ENCODE peak calls at places on chromosomes 13 and 19, in ten cellular contexts. One of them, this sample, is unnamed.

GRCh38 chr19:1873524-1874473 is 10.4 kb upstream of the KLF16 start:
- DNase-seq in NB4: no peak
- DNase-seq in DMS153: no peak
- DNase-seq in K562: no peak
- DNase-seq in stimulated activated CD4-positive, alpha-beta T cell treated with anti-CD3 and anti-CD28 coated beads, Interleukin-12 subunit alpha, Interleukin-12 subunit beta, amount 100 ng/mL, for 48 hours: no peak
- DNase-seq in retinal pigment epithelial cell: no peak
- DNase-seq in NCI-H2171: no peak
- DNase-seq in skeletal muscle cell: no peak
- DNase-seq in immature natural killer cell: no peak
- DNase-seq in heart left ventricle: peak; percentile 79
- DNase-seq in this sample: no peak

GRCh38 chr13:32585625-32586021 is 629 bp upstream of the PDS5B start:
- DNase-seq in NB4: peak; percentile 23
- DNase-seq in DMS153: no peak
- DNase-seq in K562: no peak
- DNase-seq in stimulated activated CD4-positive, alpha-beta T cell treated with anti-CD3 and anti-CD28 coated beads, Interleukin-12 subunit alpha, Interleukin-12 subunit beta, amount 100 ng/mL, for 48 hours: no peak
- DNase-seq in retinal pigment epithelial cell: no peak
- DNase-seq in NCI-H2171: no peak
- DNase-seq in skeletal muscle cell: no peak
- DNase-seq in immature natural killer cell: no peak
- DNase-seq in heart left ventricle: peak; percentile 18
- DNase-seq in this sample: no peak

GRCh38 chr19:55376381-55376933 is at the start of gene TMEM190:
- DNase-seq in NB4: no peak
- DNase-seq in DMS153: no peak
- DNase-seq in K562: peak; percentile 50
- DNase-seq in stimulated activated CD4-positive, alpha-beta T cell treated with anti-CD3 and anti-CD28 coated beads, Interleukin-12 subunit alpha, Interleukin-12 subunit beta, amount 100 ng/mL, for 48 hours: no peak
- DNase-seq in retinal pigment epithelial cell: no peak
- DNase-seq in NCI-H2171: no peak
- DNase-seq in skeletal muscle cell: no peak
- DNase-seq in immature natural killer cell: no peak
- DNase-seq in heart left ventricle: no peak
- DNase-seq in this sample: no peak

GRCh38 chr13:45473627-45474026 is 8.9 kb downstream of the COG3 start:
- DNase-seq in NB4: peak; percentile 29
- DNase-seq in DMS153: no peak
- DNase-seq in K562: peak; percentile 20
- DNase-seq in stimulated activated CD4-positive, alpha-beta T cell treated with anti-CD3 and anti-CD28 coated beads, Interleukin-12 subunit alpha, Interleukin-12 subunit beta, amount 100 ng/mL, for 48 hours: peak; percentile 8
- DNase-seq in retinal pigment epithelial cell: no peak
- DNase-seq in NCI-H2171: no peak
- DNase-seq in skeletal muscle cell: no peak
- DNase-seq in immature natural killer cell: no peak
- DNase-seq in heart left ventricle: no peak
- DNase-seq in this sample: no peak

GRCh38 chr13:43270043-43270830 is 246.9 kb downstream of the DNAJC15 start:
- DNase-seq in NB4: no peak
- DNase-seq in DMS153: no peak
- DNase-seq in K562: no peak
- DNase-seq in stimulated activated CD4-positive, alpha-beta T cell treated with anti-CD3 and anti-CD28 coated beads, Interleukin-12 subunit alpha, Interleukin-12 subunit beta, amount 100 ng/mL, for 48 hours: no peak
- DNase-seq in retinal pigment epithelial cell: no peak
- DNase-seq in NCI-H2171: no peak
- DNase-seq in skeletal muscle cell: no peak
- DNase-seq in immature natural killer cell: no peak
- DNase-seq in heart left ventricle: no peak
- DNase-seq in this sample: no peak

GRCh38 chr13:38415233-38415632 is 65.6 kb downstream of the UFM1 start:
- DNase-seq in NB4: peak; percentile 2
- DNase-seq in DMS153: no peak
- DNase-seq in K562: no peak
- DNase-seq in stimulated activated CD4-positive, alpha-beta T cell treated with anti-CD3 and anti-CD28 coated beads, Interleukin-12 subunit alpha, Interleukin-12 subunit beta, amount 100 ng/mL, for 48 hours: no peak
- DNase-seq in retinal pigment epithelial cell: peak; percentile 35
- DNase-seq in NCI-H2171: no peak
- DNase-seq in skeletal muscle cell: no peak
- DNase-seq in immature natural killer cell: no peak
- DNase-seq in heart left ventricle: peak; percentile 26
- DNase-seq in this sample: no peak

GRCh38 chr13:60312851-60313505 is 84.0 kb upstream of the TDRD3 start:
- DNase-seq in NB4: no peak
- DNase-seq in DMS153: no peak
- DNase-seq in K562: no peak
- DNase-seq in stimulated activated CD4-positive, alpha-beta T cell treated with anti-CD3 and anti-CD28 coated beads, Interleukin-12 subunit alpha, Interleukin-12 subunit beta, amount 100 ng/mL, for 48 hours: no peak
- DNase-seq in retinal pigment epithelial cell: no peak
- DNase-seq in NCI-H2171: no peak
- DNase-seq in skeletal muscle cell: no peak
- DNase-seq in immature natural killer cell: no peak
- DNase-seq in heart left ventricle: no peak
- DNase-seq in this sample: no peak

GRCh38 chr13:32261567-32261966 is 53.6 kb downstream of the ZAR1L start:
- DNase-seq in NB4: no peak
- DNase-seq in DMS153: peak; percentile 7
- DNase-seq in K562: peak; percentile 67
- DNase-seq in stimulated activated CD4-positive, alpha-beta T cell treated with anti-CD3 and anti-CD28 coated beads, Interleukin-12 subunit alpha, Interleukin-12 subunit beta, amount 100 ng/mL, for 48 hours: no peak
- DNase-seq in retinal pigment epithelial cell: peak; percentile 55
- DNase-seq in NCI-H2171: no peak
- DNase-seq in skeletal muscle cell: peak; percentile 79
- DNase-seq in immature natural killer cell: no peak
- DNase-seq in heart left ventricle: peak; percentile 88
- DNase-seq in this sample: peak; percentile 73

GRCh38 chr13:38921081-38921480 is 69.5 kb downstream of the STOML3 start:
- DNase-seq in NB4: no peak
- DNase-seq in DMS153: no peak
- DNase-seq in K562: no peak
- DNase-seq in stimulated activated CD4-positive, alpha-beta T cell treated with anti-CD3 and anti-CD28 coated beads, Interleukin-12 subunit alpha, Interleukin-12 subunit beta, amount 100 ng/mL, for 48 hours: no peak
- DNase-seq in retinal pigment epithelial cell: no peak
- DNase-seq in NCI-H2171: no peak
- DNase-seq in skeletal muscle cell: no peak
- DNase-seq in immature natural killer cell: no peak
- DNase-seq in heart left ventricle: no peak
- DNase-seq in this sample: no peak

GRCh38 chr13:57630661-57631606 is 610 bp upstream of the PCDH17 start:
- DNase-seq in NB4: no peak
- DNase-seq in DMS153: peak; percentile 69
- DNase-seq in K562: no peak
- DNase-seq in stimulated activated CD4-positive, alpha-beta T cell treated with anti-CD3 and anti-CD28 coated beads, Interleukin-12 subunit alpha, Interleukin-12 subunit beta, amount 100 ng/mL, for 48 hours: no peak
- DNase-seq in retinal pigment epithelial cell: no peak
- DNase-seq in NCI-H2171: no peak
- DNase-seq in skeletal muscle cell: no peak
- DNase-seq in immature natural killer cell: no peak
- DNase-seq in heart left ventricle: peak; percentile 20
- DNase-seq in this sample: peak; percentile 10

GRCh38 chr13:34594507-34594906 is 347.6 kb upstream of the NBEA start:
- DNase-seq in NB4: no peak
- DNase-seq in DMS153: no peak
- DNase-seq in K562: no peak
- DNase-seq in stimulated activated CD4-positive, alpha-beta T cell treated with anti-CD3 and anti-CD28 coated beads, Interleukin-12 subunit alpha, Interleukin-12 subunit beta, amount 100 ng/mL, for 48 hours: no peak
- DNase-seq in retinal pigment epithelial cell: no peak
- DNase-seq in NCI-H2171: no peak
- DNase-seq in skeletal muscle cell: no peak
- DNase-seq in immature natural killer cell: no peak
- DNase-seq in heart left ventricle: no peak
- DNase-seq in this sample: no peak

GRCh38 chr13:75153386-75153785 is 328.6 kb downstream of the TBC1D4 start:
- DNase-seq in NB4: no peak
- DNase-seq in DMS153: no peak
- DNase-seq in K562: no peak
- DNase-seq in stimulated activated CD4-positive, alpha-beta T cell treated with anti-CD3 and anti-CD28 coated beads, Interleukin-12 subunit alpha, Interleukin-12 subunit beta, amount 100 ng/mL, for 48 hours: no peak
- DNase-seq in retinal pigment epithelial cell: no peak
- DNase-seq in NCI-H2171: no peak
- DNase-seq in skeletal muscle cell: no peak
- DNase-seq in immature natural killer cell: no peak
- DNase-seq in heart left ventricle: no peak
- DNase-seq in this sample: no peak

GRCh38 chr13:85137516-85137915 is 661.7 kb downstream of the SLITRK6 start:
- DNase-seq in NB4: no peak
- DNase-seq in DMS153: no peak
- DNase-seq in K562: no peak
- DNase-seq in stimulated activated CD4-positive, alpha-beta T cell treated with anti-CD3 and anti-CD28 coated beads, Interleukin-12 subunit alpha, Interleukin-12 subunit beta, amount 100 ng/mL, for 48 hours: no peak
- DNase-seq in retinal pigment epithelial cell: no peak
- DNase-seq in NCI-H2171: no peak
- DNase-seq in skeletal muscle cell: no peak
- DNase-seq in immature natural killer cell: no peak
- DNase-seq in heart left ventricle: no peak
- DNase-seq in this sample: peak; percentile 15

GRCh38 chr19:54305141-54305540 is 7.8 kb downstream of the LILRA5 start:
- DNase-seq in NB4: no peak
- DNase-seq in DMS153: no peak
- DNase-seq in K562: no peak
- DNase-seq in stimulated activated CD4-positive, alpha-beta T cell treated with anti-CD3 and anti-CD28 coated beads, Interleukin-12 subunit alpha, Interleukin-12 subunit beta, amount 100 ng/mL, for 48 hours: no peak
- DNase-seq in retinal pigment epithelial cell: no peak
- DNase-seq in NCI-H2171: no peak
- DNase-seq in skeletal muscle cell: no peak
- DNase-seq in immature natural killer cell: no peak
- DNase-seq in heart left ventricle: no peak
- DNase-seq in this sample: no peak

GRCh38 chr19:53870485-53870844 is 2.8 kb downstream of the MYADM start:
- DNase-seq in NB4: peak; percentile 92
- DNase-seq in DMS153: no peak
- DNase-seq in K562: peak; percentile 46
- DNase-seq in stimulated activated CD4-positive, alpha-beta T cell treated with anti-CD3 and anti-CD28 coated beads, Interleukin-12 subunit alpha, Interleukin-12 subunit beta, amount 100 ng/mL, for 48 hours: no peak
- DNase-seq in retinal pigment epithelial cell: no peak
- DNase-seq in NCI-H2171: no peak
- DNase-seq in skeletal muscle cell: no peak
- DNase-seq in immature natural killer cell: no peak
- DNase-seq in heart left ventricle: no peak
- DNase-seq in this sample: no peak

GRCh38 chr13:77176350-77176749 is 149.4 kb upstream of the FBXL3 start:
- DNase-seq in NB4: no peak
- DNase-seq in DMS153: no peak
- DNase-seq in K562: no peak
- DNase-seq in stimulated activated CD4-positive, alpha-beta T cell treated with anti-CD3 and anti-CD28 coated beads, Interleukin-12 subunit alpha, Interleukin-12 subunit beta, amount 100 ng/mL, for 48 hours: no peak
- DNase-seq in retinal pigment epithelial cell: no peak
- DNase-seq in NCI-H2171: no peak
- DNase-seq in skeletal muscle cell: peak; percentile 26
- DNase-seq in immature natural killer cell: no peak
- DNase-seq in heart left ventricle: no peak
- DNase-seq in this sample: peak; percentile 36

GRCh38 chr19:30742981-30743380 is 370.8 kb downstream of the ZNF536 start:
- DNase-seq in NB4: no peak
- DNase-seq in DMS153: no peak
- DNase-seq in K562: no peak
- DNase-seq in stimulated activated CD4-positive, alpha-beta T cell treated with anti-CD3 and anti-CD28 coated beads, Interleukin-12 subunit alpha, Interleukin-12 subunit beta, amount 100 ng/mL, for 48 hours: no peak
- DNase-seq in retinal pigment epithelial cell: no peak
- DNase-seq in NCI-H2171: peak; percentile 54
- DNase-seq in skeletal muscle cell: no peak
- DNase-seq in immature natural killer cell: no peak
- DNase-seq in heart left ventricle: no peak
- DNase-seq in this sample: no peak

GRCh38 chr13:41064493-41064892 is 3.2 kb downstream of the WBP4 start:
- DNase-seq in NB4: no peak
- DNase-seq in DMS153: no peak
- DNase-seq in K562: no peak
- DNase-seq in stimulated activated CD4-positive, alpha-beta T cell treated with anti-CD3 and anti-CD28 coated beads, Interleukin-12 subunit alpha, Interleukin-12 subunit beta, amount 100 ng/mL, for 48 hours: no peak
- DNase-seq in retinal pigment epithelial cell: no peak
- DNase-seq in NCI-H2171: no peak
- DNase-seq in skeletal muscle cell: no peak
- DNase-seq in immature natural killer cell: no peak
- DNase-seq in heart left ventricle: no peak
- DNase-seq in this sample: peak; percentile 62

GRCh38 chr13:32403108-32403507 is 24.8 kb downstream of the N4BP2L1 start:
- DNase-seq in NB4: no peak
- DNase-seq in DMS153: no peak
- DNase-seq in K562: no peak
- DNase-seq in stimulated activated CD4-positive, alpha-beta T cell treated with anti-CD3 and anti-CD28 coated beads, Interleukin-12 subunit alpha, Interleukin-12 subunit beta, amount 100 ng/mL, for 48 hours: no peak
- DNase-seq in retinal pigment epithelial cell: no peak
- DNase-seq in NCI-H2171: no peak
- DNase-seq in skeletal muscle cell: no peak
- DNase-seq in immature natural killer cell: no peak
- DNase-seq in heart left ventricle: no peak
- DNase-seq in this sample: no peak

GRCh38 chr19:46913198-46913851 is 52.5 kb downstream of the ARHGAP35 start:
- DNase-seq in NB4: no peak
- DNase-seq in DMS153: no peak
- DNase-seq in K562: no peak
- DNase-seq in stimulated activated CD4-positive, alpha-beta T cell treated with anti-CD3 and anti-CD28 coated beads, Interleukin-12 subunit alpha, Interleukin-12 subunit beta, amount 100 ng/mL, for 48 hours: no peak
- DNase-seq in retinal pigment epithelial cell: no peak
- DNase-seq in NCI-H2171: no peak
- DNase-seq in skeletal muscle cell: no peak
- DNase-seq in immature natural killer cell: no peak
- DNase-seq in heart left ventricle: no peak
- DNase-seq in this sample: no peak

GRCh38 chr13:27481766-27482165 is 31.4 kb upstream of the MTIF3 start:
- DNase-seq in NB4: peak; percentile 56
- DNase-seq in DMS153: no peak
- DNase-seq in K562: peak; percentile 63
- DNase-seq in stimulated activated CD4-positive, alpha-beta T cell treated with anti-CD3 and anti-CD28 coated beads, Interleukin-12 subunit alpha, Interleukin-12 subunit beta, amount 100 ng/mL, for 48 hours: peak; percentile 38
- DNase-seq in retinal pigment epithelial cell: no peak
- DNase-seq in NCI-H2171: no peak
- DNase-seq in skeletal muscle cell: no peak
- DNase-seq in immature natural killer cell: no peak
- DNase-seq in heart left ventricle: no peak
- DNase-seq in this sample: peak; percentile 42

GRCh38 chr19:23887642-23888041 is 27.0 kb upstream of the ZNF726 start:
- DNase-seq in NB4: no peak
- DNase-seq in DMS153: no peak
- DNase-seq in K562: no peak
- DNase-seq in stimulated activated CD4-positive, alpha-beta T cell treated with anti-CD3 and anti-CD28 coated beads, Interleukin-12 subunit alpha, Interleukin-12 subunit beta, amount 100 ng/mL, for 48 hours: no peak
- DNase-seq in retinal pigment epithelial cell: no peak
- DNase-seq in NCI-H2171: no peak
- DNase-seq in skeletal muscle cell: no peak
- DNase-seq in immature natural killer cell: no peak
- DNase-seq in heart left ventricle: no peak
- DNase-seq in this sample: no peak

GRCh38 chr19:11538232-11539036 is at the start of gene CNN1:
- DNase-seq in NB4: peak; percentile 30
- DNase-seq in DMS153: no peak
- DNase-seq in K562: peak; percentile 78
- DNase-seq in stimulated activated CD4-positive, alpha-beta T cell treated with anti-CD3 and anti-CD28 coated beads, Interleukin-12 subunit alpha, Interleukin-12 subunit beta, amount 100 ng/mL, for 48 hours: no peak
- DNase-seq in retinal pigment epithelial cell: no peak
- DNase-seq in NCI-H2171: no peak
- DNase-seq in skeletal muscle cell: peak; percentile 38
- DNase-seq in immature natural killer cell: no peak
- DNase-seq in heart left ventricle: peak; percentile 68
- DNase-seq in this sample: peak; percentile 35

GRCh38 chr13:50448535-50448981 is 394.9 kb downstream of the DLEU7 start:
- DNase-seq in NB4: no peak
- DNase-seq in DMS153: peak; percentile 89
- DNase-seq in K562: no peak
- DNase-seq in stimulated activated CD4-positive, alpha-beta T cell treated with anti-CD3 and anti-CD28 coated beads, Interleukin-12 subunit alpha, Interleukin-12 subunit beta, amount 100 ng/mL, for 48 hours: no peak
- DNase-seq in retinal pigment epithelial cell: no peak
- DNase-seq in NCI-H2171: peak; percentile 23
- DNase-seq in skeletal muscle cell: no peak
- DNase-seq in immature natural killer cell: no peak
- DNase-seq in heart left ventricle: no peak
- DNase-seq in this sample: no peak

GRCh38 chr19:1785310-1785709 is 26.8 kb downstream of the ATP8B3 start:
- DNase-seq in NB4: no peak
- DNase-seq in DMS153: no peak
- DNase-seq in K562: no peak
- DNase-seq in stimulated activated CD4-positive, alpha-beta T cell treated with anti-CD3 and anti-CD28 coated beads, Interleukin-12 subunit alpha, Interleukin-12 subunit beta, amount 100 ng/mL, for 48 hours: no peak
- DNase-seq in retinal pigment epithelial cell: no peak
- DNase-seq in NCI-H2171: no peak
- DNase-seq in skeletal muscle cell: no peak
- DNase-seq in immature natural killer cell: no peak
- DNase-seq in heart left ventricle: no peak
- DNase-seq in this sample: no peak

GRCh38 chr13:73200432-73200831 is 141.6 kb downstream of the KLF5 start:
- DNase-seq in NB4: no peak
- DNase-seq in DMS153: no peak
- DNase-seq in K562: no peak
- DNase-seq in stimulated activated CD4-positive, alpha-beta T cell treated with anti-CD3 and anti-CD28 coated beads, Interleukin-12 subunit alpha, Interleukin-12 subunit beta, amount 100 ng/mL, for 48 hours: no peak
- DNase-seq in retinal pigment epithelial cell: no peak
- DNase-seq in NCI-H2171: no peak
- DNase-seq in skeletal muscle cell: no peak
- DNase-seq in immature natural killer cell: no peak
- DNase-seq in heart left ventricle: no peak
- DNase-seq in this sample: peak; percentile 79

GRCh38 chr13:43573361-43573740 is 213.4 kb downstream of the ENOX1 start:
- DNase-seq in NB4: no peak
- DNase-seq in DMS153: no peak
- DNase-seq in K562: no peak
- DNase-seq in stimulated activated CD4-positive, alpha-beta T cell treated with anti-CD3 and anti-CD28 coated beads, Interleukin-12 subunit alpha, Interleukin-12 subunit beta, amount 100 ng/mL, for 48 hours: no peak
- DNase-seq in retinal pigment epithelial cell: peak; percentile 31
- DNase-seq in NCI-H2171: no peak
- DNase-seq in skeletal muscle cell: no peak
- DNase-seq in immature natural killer cell: no peak
- DNase-seq in heart left ventricle: no peak
- DNase-seq in this sample: peak; percentile 9

GRCh38 chr13:49517461-49517860 is 21.7 kb downstream of the PHF11 start:
- DNase-seq in NB4: peak; percentile 24
- DNase-seq in DMS153: no peak
- DNase-seq in K562: no peak
- DNase-seq in stimulated activated CD4-positive, alpha-beta T cell treated with anti-CD3 and anti-CD28 coated beads, Interleukin-12 subunit alpha, Interleukin-12 subunit beta, amount 100 ng/mL, for 48 hours: no peak
- DNase-seq in retinal pigment epithelial cell: no peak
- DNase-seq in NCI-H2171: no peak
- DNase-seq in skeletal muscle cell: no peak
- DNase-seq in immature natural killer cell: no peak
- DNase-seq in heart left ventricle: no peak
- DNase-seq in this sample: no peak